ENCODE peak calls at places on chromosomes 6 and 20, in seven cellular contexts. Z is lower leg skin, M is colonic mucosa, X is left lung, K is choroid plexus epithelial cell, Q is cardiac muscle cell, V is ovary. Y is an unnamed sample.

GRCh38 chr6:164039954-164040375 is 625.4 kb downstream of the QKI start:
- DNase-seq in X (peak), V (peak), Z (no peak), K (peak), Q (peak), M (peak), Y (peak)

GRCh38 chr6:137799950-137800568 is 67.0 kb upstream of the TNFAIP3 start:
- DNase-seq in X (no peak), M (peak), Q (peak), K (peak), Z (no peak), V (no peak), Y (peak)

GRCh38 chr6:30075094-30075986 is at the start of gene RNF39:
- DNase-seq in Z (no peak), M (peak), Q (peak), K (no peak), X (peak), V (peak), Y (peak)

GRCh38 chr20:53343433-53343832 is 250.2 kb downstream of the ZNF217 start:
- DNase-seq in K (no peak), Q (no peak), V (no peak), M (peak), X (no peak), Z (no peak), Y (peak)

GRCh38 chr6:37192669-37193068 is 22.7 kb downstream of the PIM1 start:
- DNase-seq in Q (no peak), K (no peak), M (no peak), X (no peak), V (no peak), Z (no peak), Y (no peak)

GRCh38 chr6:144055121-144055931 is 40.0 kb downstream of the SF3B5 start:
- DNase-seq in Z (no peak), X (no peak), K (no peak), V (no peak), M (no peak), Q (no peak), Y (no peak)

GRCh38 chr20:6802227-6802626 is 34.7 kb downstream of the BMP2 start:
- DNase-seq in X (no peak), V (no peak), M (no peak), Z (no peak), Q (peak), K (peak), Y (no peak)

GRCh38 chr6:81401970-81402690 is 350.4 kb downstream of the TENT5A start:
- DNase-seq in Z (no peak), M (no peak), K (peak), X (no peak), Q (peak), V (no peak), Y (no peak)

GRCh38 chr6:44247338-44248302 is 719 bp downstream of the HSP90AB1 start:
- DNase-seq in K (peak), Q (peak), X (peak), V (peak), Z (peak), M (peak), Y (peak)

GRCh38 chr6:127464881-127465459 is 5.8 kb upstream of the KIAA0408 start:
- DNase-seq in V (peak), M (peak), X (no peak), Q (peak), Z (peak), K (peak), Y (peak)

GRCh38 chr20:18773566-18773965 is 40.0 kb upstream of the SCP2D1 start:
- DNase-seq in M (no peak), Q (no peak), X (no peak), V (no peak), Z (no peak), K (no peak), Y (no peak)

DNA sequence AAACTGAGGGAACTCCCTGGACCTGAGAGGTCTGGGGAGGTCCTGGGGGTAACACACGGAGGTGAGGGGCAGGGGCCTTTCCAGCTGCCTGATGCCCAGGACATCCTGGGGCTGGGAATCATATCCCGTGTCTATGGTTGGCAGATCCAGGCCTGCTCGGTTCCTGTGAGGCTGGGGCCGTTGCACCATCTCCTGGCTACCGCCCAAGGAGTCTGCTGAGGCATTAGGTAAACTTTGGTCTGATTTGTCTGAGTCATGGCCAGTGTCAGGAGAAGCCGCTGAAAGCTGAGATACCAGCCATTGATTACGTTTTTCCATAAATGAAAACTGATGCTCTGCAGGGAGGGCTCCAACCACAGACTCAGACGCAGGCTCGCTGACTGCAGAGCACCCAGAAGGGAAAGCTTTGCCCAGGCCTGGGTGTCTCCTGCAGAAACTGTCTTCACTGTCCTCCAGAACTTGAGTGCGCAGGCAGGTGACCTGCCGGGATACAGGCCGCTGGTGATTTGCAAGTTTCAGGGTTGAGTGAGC is 14.2 kb downstream of the TRAF3IP2 start:
- DNase-seq in Q (peak), X (peak), K (peak), Z (peak), M (peak), V (peak), Y (peak)
- H3K4me3 ChIP-seq in Q (no peak), X (no peak), K (no peak), Z (no peak), M (no peak), V (no peak), Y (no peak)

GRCh38 chr6:118708055-118708454 is 56.7 kb upstream of the CEP85L start:
- DNase-seq in Z (no peak), M (no peak), X (no peak), Q (peak), K (peak), V (no peak), Y (no peak)

GRCh38 chr6:118709859-118710350 is 58.5 kb upstream of the CEP85L start:
- DNase-seq in Z (no peak), Q (peak), X (no peak), K (peak), M (peak), V (no peak), Y (peak)

GRCh38 chr6:118712955-118713354 is 61.6 kb upstream of the CEP85L start:
- DNase-seq in K (peak), Z (no peak), M (no peak), X (no peak), Q (peak), V (no peak), Y (no peak)

GRCh38 chr6:118708736-118709135 is 57.3 kb upstream of the CEP85L start:
- DNase-seq in X (no peak), M (no peak), Q (peak), Z (no peak), V (no peak), K (peak), Y (no peak)

GRCh38 chr6:118710616-118711015 is 59.2 kb upstream of the CEP85L start:
- DNase-seq in X (no peak), K (no peak), Z (no peak), M (no peak), Q (no peak), V (no peak), Y (no peak)
- H3K4me3 ChIP-seq in X (no peak), K (no peak), Z (no peak), M (no peak), Q (no peak), V (no peak), Y (no peak)

GRCh38 chr6:49552596-49552995 is 2.1 kb downstream of the C6orf141 start:
- DNase-seq in M (no peak), X (no peak), Z (no peak), Q (no peak), K (no peak), V (no peak), Y (no peak)

GRCh38 chr6:49551126-49551865 is 828 bp downstream of the C6orf141 start:
- DNase-seq in K (peak), Z (no peak), Q (no peak), M (peak), V (peak), X (peak), Y (peak)

GRCh38 chr6:49553353-49553752 is 2.9 kb downstream of the C6orf141 start:
- DNase-seq in X (no peak), Z (no peak), V (no peak), M (no peak), K (no peak), Q (no peak), Y (no peak)

GRCh38 chr6:49550413-49551125 is at the start of gene C6orf141:
- DNase-seq in V (no peak), X (peak), M (peak), K (peak), Z (peak), Q (peak), Y (peak)

GRCh38 chr6:49551866-49552129 is 1.3 kb downstream of the C6orf141 start:
- DNase-seq in K (no peak), X (no peak), Q (no peak), Z (no peak), V (no peak), M (no peak), Y (no peak)
- H3K4me3 ChIP-seq in K (peak), X (no peak), Q (peak), Z (peak), V (peak), M (peak), Y (no peak)

DNA sequence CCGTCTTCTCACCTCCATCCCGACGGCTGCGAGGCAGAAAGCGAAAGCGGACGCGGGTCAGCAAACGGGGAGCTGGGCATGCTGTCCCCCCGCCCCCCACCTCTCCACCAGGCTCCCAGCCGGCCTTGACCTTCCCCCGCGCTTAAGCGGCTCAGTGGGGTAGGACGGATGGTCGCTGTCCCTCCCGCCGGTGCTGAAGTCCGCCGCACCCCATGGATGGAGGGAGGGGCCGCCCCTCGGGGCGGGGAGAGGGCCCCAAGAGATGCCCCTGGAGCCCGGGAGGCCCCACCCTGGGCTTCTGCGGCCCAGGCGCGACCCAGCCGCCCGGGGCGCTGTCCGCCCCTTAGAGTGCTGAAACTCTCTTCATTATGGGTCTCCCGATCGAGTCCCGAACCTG is at the start of gene KCNB1:
- DNase-seq in K (peak), X (peak), V (peak), Q (peak), Z (no peak), M (peak), Y (peak)
- H3K4me3 ChIP-seq in K (no peak), X (no peak), V (peak), Q (peak), Z (no peak), M (no peak), Y (no peak)

Y was measured in body of pancreas.